ENCODE peak calls at places on chromosomes 6 and 20, in six cellular contexts. One of them, this sample, is unnamed.

GRCh38 chr6:44169154-44169553 is 10.5 kb downstream of the CAPN11 start:
- DNase-seq in effector CD4-positive, alpha-beta T cell: no peak
- DNase-seq in endothelial cell: no peak
- DNase-seq in NCI-H187 treated with DMSO at 0.1 percent for 48 hours: no peak
- DNase-seq in lung microvascular endothelial cell: no peak
- DNase-seq in activated T-helper 1 cell treated with anti-CD3 and anti-CD28 coated beads, Interleukin-12 subunit alpha, Interleukin-12 subunit beta, Interleukin-2, Interleukin-4 antibody, amounts not matched to agents 30 ng/mL and 10 ng/mL and 1 ng/mL, durations not matched to agents 14 hours and 24 hours and 36 hours: no peak
- DNase-seq in this sample: no peak

GRCh38 chr6:15036690-15037245 is 209.1 kb upstream of the JARID2 start:
- DNase-seq in effector CD4-positive, alpha-beta T cell: no peak
- DNase-seq in endothelial cell: no peak
- DNase-seq in NCI-H187 treated with DMSO at 0.1 percent for 48 hours: no peak
- DNase-seq in lung microvascular endothelial cell: peak
- DNase-seq in activated T-helper 1 cell treated with anti-CD3 and anti-CD28 coated beads, Interleukin-12 subunit alpha, Interleukin-12 subunit beta, Interleukin-2, Interleukin-4 antibody, amounts not matched to agents 30 ng/mL and 10 ng/mL and 1 ng/mL, durations not matched to agents 14 hours and 24 hours and 36 hours: no peak
- DNase-seq in this sample: no peak

GRCh38 chr20:24820345-24820744 is 128.7 kb upstream of the CST7 start:
- DNase-seq in effector CD4-positive, alpha-beta T cell: no peak
- DNase-seq in endothelial cell: no peak
- DNase-seq in NCI-H187 treated with DMSO at 0.1 percent for 48 hours: no peak
- DNase-seq in lung microvascular endothelial cell: no peak
- DNase-seq in activated T-helper 1 cell treated with anti-CD3 and anti-CD28 coated beads, Interleukin-12 subunit alpha, Interleukin-12 subunit beta, Interleukin-2, Interleukin-4 antibody, amounts not matched to agents 30 ng/mL and 10 ng/mL and 1 ng/mL, durations not matched to agents 14 hours and 24 hours and 36 hours: no peak
- DNase-seq in this sample: no peak

GRCh38 chr6:38027685-38028373 is 208.3 kb downstream of the ZFAND3 start:
- DNase-seq in effector CD4-positive, alpha-beta T cell: no peak
- DNase-seq in endothelial cell: no peak
- DNase-seq in NCI-H187 treated with DMSO at 0.1 percent for 48 hours: no peak
- DNase-seq in lung microvascular endothelial cell: no peak
- DNase-seq in activated T-helper 1 cell treated with anti-CD3 and anti-CD28 coated beads, Interleukin-12 subunit alpha, Interleukin-12 subunit beta, Interleukin-2, Interleukin-4 antibody, amounts not matched to agents 30 ng/mL and 10 ng/mL and 1 ng/mL, durations not matched to agents 14 hours and 24 hours and 36 hours: no peak
- DNase-seq in this sample: peak

GRCh38 chr6:52820198-52820597 is 16.6 kb upstream of the GSTA1 start:
- DNase-seq in effector CD4-positive, alpha-beta T cell: no peak
- DNase-seq in endothelial cell: no peak
- DNase-seq in NCI-H187 treated with DMSO at 0.1 percent for 48 hours: no peak
- DNase-seq in lung microvascular endothelial cell: no peak
- DNase-seq in activated T-helper 1 cell treated with anti-CD3 and anti-CD28 coated beads, Interleukin-12 subunit alpha, Interleukin-12 subunit beta, Interleukin-2, Interleukin-4 antibody, amounts not matched to agents 30 ng/mL and 10 ng/mL and 1 ng/mL, durations not matched to agents 14 hours and 24 hours and 36 hours: no peak
- DNase-seq in this sample: no peak

GRCh38 chr6:156283091-156283490 is 494.1 kb upstream of the ARID1B start:
- DNase-seq in effector CD4-positive, alpha-beta T cell: no peak
- DNase-seq in endothelial cell: no peak
- DNase-seq in NCI-H187 treated with DMSO at 0.1 percent for 48 hours: no peak
- DNase-seq in lung microvascular endothelial cell: no peak
- DNase-seq in activated T-helper 1 cell treated with anti-CD3 and anti-CD28 coated beads, Interleukin-12 subunit alpha, Interleukin-12 subunit beta, Interleukin-2, Interleukin-4 antibody, amounts not matched to agents 30 ng/mL and 10 ng/mL and 1 ng/mL, durations not matched to agents 14 hours and 24 hours and 36 hours: no peak
- DNase-seq in this sample: no peak

GRCh38 chr6:130769812-130770211 is 57.4 kb upstream of the SMLR1 start:
- DNase-seq in effector CD4-positive, alpha-beta T cell: no peak
- DNase-seq in endothelial cell: no peak
- DNase-seq in NCI-H187 treated with DMSO at 0.1 percent for 48 hours: no peak
- DNase-seq in lung microvascular endothelial cell: no peak
- DNase-seq in activated T-helper 1 cell treated with anti-CD3 and anti-CD28 coated beads, Interleukin-12 subunit alpha, Interleukin-12 subunit beta, Interleukin-2, Interleukin-4 antibody, amounts not matched to agents 30 ng/mL and 10 ng/mL and 1 ng/mL, durations not matched to agents 14 hours and 24 hours and 36 hours: no peak
- DNase-seq in this sample: no peak

GRCh38 chr20:52217689-52218395 is 26.3 kb upstream of the ZFP64 start:
- DNase-seq in effector CD4-positive, alpha-beta T cell: no peak
- DNase-seq in endothelial cell: no peak
- DNase-seq in NCI-H187 treated with DMSO at 0.1 percent for 48 hours: no peak
- DNase-seq in lung microvascular endothelial cell: no peak
- DNase-seq in activated T-helper 1 cell treated with anti-CD3 and anti-CD28 coated beads, Interleukin-12 subunit alpha, Interleukin-12 subunit beta, Interleukin-2, Interleukin-4 antibody, amounts not matched to agents 30 ng/mL and 10 ng/mL and 1 ng/mL, durations not matched to agents 14 hours and 24 hours and 36 hours: no peak
- DNase-seq in this sample: no peak

GRCh38 chr6:105310371-105310770 is 92.5 kb downstream of the PREP start:
- DNase-seq in effector CD4-positive, alpha-beta T cell: no peak
- DNase-seq in endothelial cell: no peak
- DNase-seq in NCI-H187 treated with DMSO at 0.1 percent for 48 hours: no peak
- DNase-seq in lung microvascular endothelial cell: no peak
- DNase-seq in activated T-helper 1 cell treated with anti-CD3 and anti-CD28 coated beads, Interleukin-12 subunit alpha, Interleukin-12 subunit beta, Interleukin-2, Interleukin-4 antibody, amounts not matched to agents 30 ng/mL and 10 ng/mL and 1 ng/mL, durations not matched to agents 14 hours and 24 hours and 36 hours: no peak
- DNase-seq in this sample: no peak

GRCh38 chr6:41625442-41625841 is 12.8 kb upstream of the MDFI start:
- DNase-seq in effector CD4-positive, alpha-beta T cell: no peak
- DNase-seq in endothelial cell: no peak
- DNase-seq in NCI-H187 treated with DMSO at 0.1 percent for 48 hours: no peak
- DNase-seq in lung microvascular endothelial cell: no peak
- DNase-seq in activated T-helper 1 cell treated with anti-CD3 and anti-CD28 coated beads, Interleukin-12 subunit alpha, Interleukin-12 subunit beta, Interleukin-2, Interleukin-4 antibody, amounts not matched to agents 30 ng/mL and 10 ng/mL and 1 ng/mL, durations not matched to agents 14 hours and 24 hours and 36 hours: no peak
- DNase-seq in this sample: no peak

GRCh38 chr6:132730560-132730959 is 16.7 kb upstream of the VNN1 start:
- DNase-seq in effector CD4-positive, alpha-beta T cell: no peak
- DNase-seq in endothelial cell: no peak
- DNase-seq in NCI-H187 treated with DMSO at 0.1 percent for 48 hours: no peak
- DNase-seq in lung microvascular endothelial cell: no peak
- DNase-seq in activated T-helper 1 cell treated with anti-CD3 and anti-CD28 coated beads, Interleukin-12 subunit alpha, Interleukin-12 subunit beta, Interleukin-2, Interleukin-4 antibody, amounts not matched to agents 30 ng/mL and 10 ng/mL and 1 ng/mL, durations not matched to agents 14 hours and 24 hours and 36 hours: no peak
- DNase-seq in this sample: no peak

GRCh38 chr20:44643596-44644383 is 7.7 kb downstream of the ADA start:
- DNase-seq in effector CD4-positive, alpha-beta T cell: peak
- DNase-seq in endothelial cell: peak
- DNase-seq in NCI-H187 treated with DMSO at 0.1 percent for 48 hours: no peak
- DNase-seq in lung microvascular endothelial cell: peak
- DNase-seq in activated T-helper 1 cell treated with anti-CD3 and anti-CD28 coated beads, Interleukin-12 subunit alpha, Interleukin-12 subunit beta, Interleukin-2, Interleukin-4 antibody, amounts not matched to agents 30 ng/mL and 10 ng/mL and 1 ng/mL, durations not matched to agents 14 hours and 24 hours and 36 hours: peak
- DNase-seq in this sample: peak

GRCh38 chr6:119957195-119957594 is 607.6 kb upstream of the MAN1A1 start:
- DNase-seq in effector CD4-positive, alpha-beta T cell: no peak
- DNase-seq in endothelial cell: peak
- DNase-seq in NCI-H187 treated with DMSO at 0.1 percent for 48 hours: no peak
- DNase-seq in lung microvascular endothelial cell: no peak
- DNase-seq in activated T-helper 1 cell treated with anti-CD3 and anti-CD28 coated beads, Interleukin-12 subunit alpha, Interleukin-12 subunit beta, Interleukin-2, Interleukin-4 antibody, amounts not matched to agents 30 ng/mL and 10 ng/mL and 1 ng/mL, durations not matched to agents 14 hours and 24 hours and 36 hours: no peak
- DNase-seq in this sample: no peak

GRCh38 chr6:133243723-133244122 is 2.6 kb downstream of the EYA4 start:
- DNase-seq in effector CD4-positive, alpha-beta T cell: no peak
- DNase-seq in endothelial cell: no peak
- DNase-seq in NCI-H187 treated with DMSO at 0.1 percent for 48 hours: no peak
- DNase-seq in lung microvascular endothelial cell: no peak
- DNase-seq in activated T-helper 1 cell treated with anti-CD3 and anti-CD28 coated beads, Interleukin-12 subunit alpha, Interleukin-12 subunit beta, Interleukin-2, Interleukin-4 antibody, amounts not matched to agents 30 ng/mL and 10 ng/mL and 1 ng/mL, durations not matched to agents 14 hours and 24 hours and 36 hours: no peak
- DNase-seq in this sample: no peak

GRCh38 chr6:73394577-73395354 is at the start of gene DDX43:
- DNase-seq in effector CD4-positive, alpha-beta T cell: peak
- DNase-seq in endothelial cell: no peak
- DNase-seq in NCI-H187 treated with DMSO at 0.1 percent for 48 hours: no peak
- DNase-seq in lung microvascular endothelial cell: peak
- DNase-seq in activated T-helper 1 cell treated with anti-CD3 and anti-CD28 coated beads, Interleukin-12 subunit alpha, Interleukin-12 subunit beta, Interleukin-2, Interleukin-4 antibody, amounts not matched to agents 30 ng/mL and 10 ng/mL and 1 ng/mL, durations not matched to agents 14 hours and 24 hours and 36 hours: peak
- DNase-seq in this sample: peak

GRCh38 chr6:38259736-38260135 is 380.0 kb downstream of the BTBD9 start:
- DNase-seq in effector CD4-positive, alpha-beta T cell: no peak
- DNase-seq in endothelial cell: no peak
- DNase-seq in NCI-H187 treated with DMSO at 0.1 percent for 48 hours: no peak
- DNase-seq in lung microvascular endothelial cell: no peak
- DNase-seq in activated T-helper 1 cell treated with anti-CD3 and anti-CD28 coated beads, Interleukin-12 subunit alpha, Interleukin-12 subunit beta, Interleukin-2, Interleukin-4 antibody, amounts not matched to agents 30 ng/mL and 10 ng/mL and 1 ng/mL, durations not matched to agents 14 hours and 24 hours and 36 hours: no peak
- DNase-seq in this sample: no peak

GRCh38 chr6:149905911-149906371 is 8.0 kb upstream of the RAET1E start:
- DNase-seq in effector CD4-positive, alpha-beta T cell: no peak
- DNase-seq in endothelial cell: no peak
- DNase-seq in NCI-H187 treated with DMSO at 0.1 percent for 48 hours: no peak
- DNase-seq in lung microvascular endothelial cell: no peak
- DNase-seq in activated T-helper 1 cell treated with anti-CD3 and anti-CD28 coated beads, Interleukin-12 subunit alpha, Interleukin-12 subunit beta, Interleukin-2, Interleukin-4 antibody, amounts not matched to agents 30 ng/mL and 10 ng/mL and 1 ng/mL, durations not matched to agents 14 hours and 24 hours and 36 hours: no peak
- DNase-seq in this sample: no peak

GRCh38 chr6:53112404-53112803 is 36.2 kb downstream of the GCM1 start:
- DNase-seq in effector CD4-positive, alpha-beta T cell: no peak
- DNase-seq in endothelial cell: no peak
- DNase-seq in NCI-H187 treated with DMSO at 0.1 percent for 48 hours: no peak
- DNase-seq in lung microvascular endothelial cell: no peak
- DNase-seq in activated T-helper 1 cell treated with anti-CD3 and anti-CD28 coated beads, Interleukin-12 subunit alpha, Interleukin-12 subunit beta, Interleukin-2, Interleukin-4 antibody, amounts not matched to agents 30 ng/mL and 10 ng/mL and 1 ng/mL, durations not matched to agents 14 hours and 24 hours and 36 hours: no peak
- DNase-seq in this sample: no peak

GRCh38 chr6:100751590-100751989 is 129.5 kb downstream of the ASCC3 start:
- DNase-seq in effector CD4-positive, alpha-beta T cell: no peak
- DNase-seq in endothelial cell: no peak
- DNase-seq in NCI-H187 treated with DMSO at 0.1 percent for 48 hours: no peak
- DNase-seq in lung microvascular endothelial cell: no peak
- DNase-seq in activated T-helper 1 cell treated with anti-CD3 and anti-CD28 coated beads, Interleukin-12 subunit alpha, Interleukin-12 subunit beta, Interleukin-2, Interleukin-4 antibody, amounts not matched to agents 30 ng/mL and 10 ng/mL and 1 ng/mL, durations not matched to agents 14 hours and 24 hours and 36 hours: no peak
- DNase-seq in this sample: no peak

GRCh38 chr6:33822575-33823395 is 19.0 kb upstream of the MLN start:
- DNase-seq in effector CD4-positive, alpha-beta T cell: no peak
- DNase-seq in endothelial cell: peak
- DNase-seq in NCI-H187 treated with DMSO at 0.1 percent for 48 hours: no peak
- DNase-seq in lung microvascular endothelial cell: peak
- DNase-seq in activated T-helper 1 cell treated with anti-CD3 and anti-CD28 coated beads, Interleukin-12 subunit alpha, Interleukin-12 subunit beta, Interleukin-2, Interleukin-4 antibody, amounts not matched to agents 30 ng/mL and 10 ng/mL and 1 ng/mL, durations not matched to agents 14 hours and 24 hours and 36 hours: no peak
- DNase-seq in this sample: no peak

GRCh38 chr6:16486661-16487060 is 248.3 kb downstream of the GMPR start:
- DNase-seq in effector CD4-positive, alpha-beta T cell: peak
- DNase-seq in endothelial cell: no peak
- DNase-seq in NCI-H187 treated with DMSO at 0.1 percent for 48 hours: no peak
- DNase-seq in lung microvascular endothelial cell: peak
- DNase-seq in activated T-helper 1 cell treated with anti-CD3 and anti-CD28 coated beads, Interleukin-12 subunit alpha, Interleukin-12 subunit beta, Interleukin-2, Interleukin-4 antibody, amounts not matched to agents 30 ng/mL and 10 ng/mL and 1 ng/mL, durations not matched to agents 14 hours and 24 hours and 36 hours: no peak
- DNase-seq in this sample: no peak

GRCh38 chr6:112879920-112880413 is 532.8 kb downstream of the RFPL4B start:
- DNase-seq in effector CD4-positive, alpha-beta T cell: peak
- DNase-seq in endothelial cell: no peak
- DNase-seq in NCI-H187 treated with DMSO at 0.1 percent for 48 hours: no peak
- DNase-seq in lung microvascular endothelial cell: no peak
- DNase-seq in activated T-helper 1 cell treated with anti-CD3 and anti-CD28 coated beads, Interleukin-12 subunit alpha, Interleukin-12 subunit beta, Interleukin-2, Interleukin-4 antibody, amounts not matched to agents 30 ng/mL and 10 ng/mL and 1 ng/mL, durations not matched to agents 14 hours and 24 hours and 36 hours: no peak
- DNase-seq in this sample: no peak

GRCh38 chr6:146127447-146128215 is 98.8 kb downstream of the GRM1 start:
- DNase-seq in effector CD4-positive, alpha-beta T cell: no peak
- DNase-seq in endothelial cell: no peak
- DNase-seq in NCI-H187 treated with DMSO at 0.1 percent for 48 hours: no peak
- DNase-seq in lung microvascular endothelial cell: no peak
- DNase-seq in activated T-helper 1 cell treated with anti-CD3 and anti-CD28 coated beads, Interleukin-12 subunit alpha, Interleukin-12 subunit beta, Interleukin-2, Interleukin-4 antibody, amounts not matched to agents 30 ng/mL and 10 ng/mL and 1 ng/mL, durations not matched to agents 14 hours and 24 hours and 36 hours: no peak
- DNase-seq in this sample: no peak

GRCh38 chr20:34364013-34364382 is 925 bp downstream of the ITCH start:
- DNase-seq in effector CD4-positive, alpha-beta T cell: no peak
- DNase-seq in endothelial cell: no peak
- DNase-seq in NCI-H187 treated with DMSO at 0.1 percent for 48 hours: no peak
- DNase-seq in lung microvascular endothelial cell: peak
- DNase-seq in activated T-helper 1 cell treated with anti-CD3 and anti-CD28 coated beads, Interleukin-12 subunit alpha, Interleukin-12 subunit beta, Interleukin-2, Interleukin-4 antibody, amounts not matched to agents 30 ng/mL and 10 ng/mL and 1 ng/mL, durations not matched to agents 14 hours and 24 hours and 36 hours: peak
- DNase-seq in this sample: peak

GRCh38 chr6:168456907-168457771 is 16.2 kb downstream of the SMOC2 start:
- DNase-seq in effector CD4-positive, alpha-beta T cell: no peak
- DNase-seq in endothelial cell: no peak
- DNase-seq in NCI-H187 treated with DMSO at 0.1 percent for 48 hours: no peak
- DNase-seq in lung microvascular endothelial cell: no peak
- DNase-seq in activated T-helper 1 cell treated with anti-CD3 and anti-CD28 coated beads, Interleukin-12 subunit alpha, Interleukin-12 subunit beta, Interleukin-2, Interleukin-4 antibody, amounts not matched to agents 30 ng/mL and 10 ng/mL and 1 ng/mL, durations not matched to agents 14 hours and 24 hours and 36 hours: no peak
- DNase-seq in this sample: no peak

GRCh38 chr6:93424303-93425064 is 5.1 kb upstream of the EPHA7 start:
- DNase-seq in effector CD4-positive, alpha-beta T cell: no peak
- DNase-seq in endothelial cell: peak
- DNase-seq in NCI-H187 treated with DMSO at 0.1 percent for 48 hours: no peak
- DNase-seq in lung microvascular endothelial cell: peak
- DNase-seq in activated T-helper 1 cell treated with anti-CD3 and anti-CD28 coated beads, Interleukin-12 subunit alpha, Interleukin-12 subunit beta, Interleukin-2, Interleukin-4 antibody, amounts not matched to agents 30 ng/mL and 10 ng/mL and 1 ng/mL, durations not matched to agents 14 hours and 24 hours and 36 hours: no peak
- DNase-seq in this sample: no peak

GRCh38 chr20:33649201-33649631 is 12.9 kb upstream of the C20orf144 start:
- DNase-seq in effector CD4-positive, alpha-beta T cell: no peak
- DNase-seq in endothelial cell: no peak
- DNase-seq in NCI-H187 treated with DMSO at 0.1 percent for 48 hours: no peak
- DNase-seq in lung microvascular endothelial cell: no peak
- DNase-seq in activated T-helper 1 cell treated with anti-CD3 and anti-CD28 coated beads, Interleukin-12 subunit alpha, Interleukin-12 subunit beta, Interleukin-2, Interleukin-4 antibody, amounts not matched to agents 30 ng/mL and 10 ng/mL and 1 ng/mL, durations not matched to agents 14 hours and 24 hours and 36 hours: no peak
- DNase-seq in this sample: no peak

GRCh38 chr6:166707045-166707444 is 80.0 kb upstream of the RPS6KA2 start:
- DNase-seq in effector CD4-positive, alpha-beta T cell: no peak
- DNase-seq in endothelial cell: peak
- DNase-seq in NCI-H187 treated with DMSO at 0.1 percent for 48 hours: no peak
- DNase-seq in lung microvascular endothelial cell: peak
- DNase-seq in activated T-helper 1 cell treated with anti-CD3 and anti-CD28 coated beads, Interleukin-12 subunit alpha, Interleukin-12 subunit beta, Interleukin-2, Interleukin-4 antibody, amounts not matched to agents 30 ng/mL and 10 ng/mL and 1 ng/mL, durations not matched to agents 14 hours and 24 hours and 36 hours: no peak
- DNase-seq in this sample: no peak

GRCh38 chr6:3294921-3295871 is 36.4 kb downstream of the PSMG4 start:
- DNase-seq in effector CD4-positive, alpha-beta T cell: no peak
- DNase-seq in endothelial cell: no peak
- DNase-seq in NCI-H187 treated with DMSO at 0.1 percent for 48 hours: no peak
- DNase-seq in lung microvascular endothelial cell: peak
- DNase-seq in activated T-helper 1 cell treated with anti-CD3 and anti-CD28 coated beads, Interleukin-12 subunit alpha, Interleukin-12 subunit beta, Interleukin-2, Interleukin-4 antibody, amounts not matched to agents 30 ng/mL and 10 ng/mL and 1 ng/mL, durations not matched to agents 14 hours and 24 hours and 36 hours: no peak
- DNase-seq in this sample: no peak

GRCh38 chr6:16433338-16433737 is 195.0 kb downstream of the GMPR start:
- DNase-seq in effector CD4-positive, alpha-beta T cell: no peak
- DNase-seq in endothelial cell: no peak
- DNase-seq in NCI-H187 treated with DMSO at 0.1 percent for 48 hours: no peak
- DNase-seq in lung microvascular endothelial cell: no peak
- DNase-seq in activated T-helper 1 cell treated with anti-CD3 and anti-CD28 coated beads, Interleukin-12 subunit alpha, Interleukin-12 subunit beta, Interleukin-2, Interleukin-4 antibody, amounts not matched to agents 30 ng/mL and 10 ng/mL and 1 ng/mL, durations not matched to agents 14 hours and 24 hours and 36 hours: no peak
- DNase-seq in this sample: no peak

GRCh38 chr20:63472159-63472811 is at the start of gene KCNQ2:
- DNase-seq in effector CD4-positive, alpha-beta T cell: no peak
- DNase-seq in endothelial cell: no peak
- DNase-seq in NCI-H187 treated with DMSO at 0.1 percent for 48 hours: no peak
- DNase-seq in lung microvascular endothelial cell: no peak
- DNase-seq in activated T-helper 1 cell treated with anti-CD3 and anti-CD28 coated beads, Interleukin-12 subunit alpha, Interleukin-12 subunit beta, Interleukin-2, Interleukin-4 antibody, amounts not matched to agents 30 ng/mL and 10 ng/mL and 1 ng/mL, durations not matched to agents 14 hours and 24 hours and 36 hours: no peak
- DNase-seq in this sample: no peak

GRCh38 chr6:25882066-25882496 is 8.0 kb upstream of the SLC17A3 start:
- DNase-seq in effector CD4-positive, alpha-beta T cell: peak
- DNase-seq in endothelial cell: peak
- DNase-seq in NCI-H187 treated with DMSO at 0.1 percent for 48 hours: no peak
- DNase-seq in lung microvascular endothelial cell: peak
- DNase-seq in activated T-helper 1 cell treated with anti-CD3 and anti-CD28 coated beads, Interleukin-12 subunit alpha, Interleukin-12 subunit beta, Interleukin-2, Interleukin-4 antibody, amounts not matched to agents 30 ng/mL and 10 ng/mL and 1 ng/mL, durations not matched to agents 14 hours and 24 hours and 36 hours: peak
- DNase-seq in this sample: peak

GRCh38 chr6:117110737-117111136 is 154.6 kb upstream of the VGLL2 start:
- DNase-seq in effector CD4-positive, alpha-beta T cell: no peak
- DNase-seq in endothelial cell: no peak
- DNase-seq in NCI-H187 treated with DMSO at 0.1 percent for 48 hours: no peak
- DNase-seq in lung microvascular endothelial cell: no peak
- DNase-seq in activated T-helper 1 cell treated with anti-CD3 and anti-CD28 coated beads, Interleukin-12 subunit alpha, Interleukin-12 subunit beta, Interleukin-2, Interleukin-4 antibody, amounts not matched to agents 30 ng/mL and 10 ng/mL and 1 ng/mL, durations not matched to agents 14 hours and 24 hours and 36 hours: no peak
- DNase-seq in this sample: no peak

GRCh38 chr6:105692630-105693212 is 289.8 kb upstream of the PREP start:
- DNase-seq in effector CD4-positive, alpha-beta T cell: no peak
- DNase-seq in endothelial cell: no peak
- DNase-seq in NCI-H187 treated with DMSO at 0.1 percent for 48 hours: peak
- DNase-seq in lung microvascular endothelial cell: no peak
- DNase-seq in activated T-helper 1 cell treated with anti-CD3 and anti-CD28 coated beads, Interleukin-12 subunit alpha, Interleukin-12 subunit beta, Interleukin-2, Interleukin-4 antibody, amounts not matched to agents 30 ng/mL and 10 ng/mL and 1 ng/mL, durations not matched to agents 14 hours and 24 hours and 36 hours: no peak
- DNase-seq in this sample: no peak

GRCh38 chr20:5136096-5136495 is 9.3 kb downstream of the CDS2 start:
- DNase-seq in effector CD4-positive, alpha-beta T cell: no peak
- DNase-seq in endothelial cell: no peak
- DNase-seq in NCI-H187 treated with DMSO at 0.1 percent for 48 hours: no peak
- DNase-seq in lung microvascular endothelial cell: no peak
- DNase-seq in activated T-helper 1 cell treated with anti-CD3 and anti-CD28 coated beads, Interleukin-12 subunit alpha, Interleukin-12 subunit beta, Interleukin-2, Interleukin-4 antibody, amounts not matched to agents 30 ng/mL and 10 ng/mL and 1 ng/mL, durations not matched to agents 14 hours and 24 hours and 36 hours: no peak
- DNase-seq in this sample: no peak

GRCh38 chr6:63635165-63635562 is 438 bp upstream of the PHF3 start:
- DNase-seq in effector CD4-positive, alpha-beta T cell: no peak
- DNase-seq in endothelial cell: no peak
- DNase-seq in NCI-H187 treated with DMSO at 0.1 percent for 48 hours: no peak
- DNase-seq in lung microvascular endothelial cell: no peak
- DNase-seq in activated T-helper 1 cell treated with anti-CD3 and anti-CD28 coated beads, Interleukin-12 subunit alpha, Interleukin-12 subunit beta, Interleukin-2, Interleukin-4 antibody, amounts not matched to agents 30 ng/mL and 10 ng/mL and 1 ng/mL, durations not matched to agents 14 hours and 24 hours and 36 hours: no peak
- DNase-seq in this sample: no peak

GRCh38 chr6:151330130-151330715 is 61.1 kb downstream of the ZBTB2 start:
- DNase-seq in effector CD4-positive, alpha-beta T cell: no peak
- DNase-seq in endothelial cell: no peak
- DNase-seq in NCI-H187 treated with DMSO at 0.1 percent for 48 hours: no peak
- DNase-seq in lung microvascular endothelial cell: no peak
- DNase-seq in activated T-helper 1 cell treated with anti-CD3 and anti-CD28 coated beads, Interleukin-12 subunit alpha, Interleukin-12 subunit beta, Interleukin-2, Interleukin-4 antibody, amounts not matched to agents 30 ng/mL and 10 ng/mL and 1 ng/mL, durations not matched to agents 14 hours and 24 hours and 36 hours: no peak
- DNase-seq in this sample: no peak

This sample was measured in CD4-positive, CD25-positive, alpha-beta regulatory T cell.